ENCODE peak calls at places on chromosome 10, in nine cellular contexts. L, Q, C, I, T, Z, Y, O and F are unnamed samples.

GRCh38 chr10:128047991-128048826 is 78.0 kb downstream of the MKI67 start:
- DNase-seq in Y (no peak), C (no peak), Z (no peak), T (no peak), Q (no peak), O (peak; percentile 66), L (no peak), I (peak; percentile 64), F (no peak)

GRCh38 chr10:75651452-75651851 is 220.0 kb downstream of the LRMDA start:
- DNase-seq in I (no peak), C (no peak), Y (no peak), Q (no peak), O (no peak), L (no peak), Z (no peak), T (peak; percentile 1), F (no peak)

GRCh38 chr10:111565542-111565941 is 488.7 kb downstream of the ADRA2A start:
- DNase-seq in Z (no peak), Y (no peak), Q (no peak), C (no peak), T (no peak), L (no peak), O (no peak), I (no peak), F (no peak)

GRCh38 chr10:123434435-123435039 is 231.6 kb upstream of the GPR26 start:
- DNase-seq in Q (no peak), O (no peak), C (no peak), I (no peak), Z (no peak), L (no peak), Y (no peak), T (no peak), F (no peak)

GRCh38 chr10:78190051-78190450 is 156.4 kb downstream of the RPS24 start:
- DNase-seq in O (no peak), C (no peak), Z (no peak), L (no peak), I (no peak), Q (no peak), T (no peak), Y (no peak), F (no peak)

GRCh38 chr10:97596101-97597055 is 6.9 kb downstream of the C10orf62 start:
- DNase-seq in Y (no peak), O (no peak), I (peak; percentile 95), Q (no peak), T (no peak), Z (peak; percentile 29), L (peak; percentile 85), C (no peak), F (peak; percentile 43)

GRCh38 chr10:59907537-59907917 is 1.2 kb upstream of the CCDC6 start:
- DNase-seq in Y (no peak), L (no peak), C (no peak), T (no peak), O (no peak), Z (no peak), Q (no peak), I (no peak), F (no peak)

GRCh38 chr10:34907743-34908425 is 92.8 kb upstream of the PARD3 start:
- DNase-seq in I (no peak), Y (no peak), T (no peak), O (no peak), L (no peak), C (no peak), Q (no peak), Z (no peak), F (no peak)

GRCh38 chr10:100982916-100983830 is 4.1 kb downstream of the MRPL43 start:
- DNase-seq in C (no peak), Y (no peak), T (no peak), L (no peak), I (no peak), O (no peak), Z (no peak), Q (no peak), F (peak; percentile 10)

GRCh38 chr10:21134645-21135395 is 237.7 kb upstream of the NEBL start:
- DNase-seq in O (no peak), Z (no peak), Y (no peak), I (peak; percentile 38), C (no peak), T (no peak), L (no peak), Q (no peak), F (no peak)

GRCh38 chr10:119388849-119389345 is 153.6 kb downstream of the RGS10 start:
- DNase-seq in O (no peak), Y (no peak), C (no peak), I (no peak), L (no peak), Q (no peak), Z (no peak), T (no peak), F (no peak)

GRCh38 chr10:36366843-36367242 is 724.7 kb upstream of the FZD8 start:
- DNase-seq in O (no peak), Y (no peak), I (peak; percentile 18), Q (no peak), C (no peak), L (no peak), Z (no peak), T (no peak), F (no peak)

GRCh38 chr10:56823849-56824248 is 462.8 kb upstream of the ZWINT start:
- DNase-seq in Q (no peak), I (no peak), O (no peak), Z (peak; percentile 4), L (peak; percentile 0), Y (no peak), T (peak; percentile 18), C (no peak), F (peak; percentile 16)

DNA sequence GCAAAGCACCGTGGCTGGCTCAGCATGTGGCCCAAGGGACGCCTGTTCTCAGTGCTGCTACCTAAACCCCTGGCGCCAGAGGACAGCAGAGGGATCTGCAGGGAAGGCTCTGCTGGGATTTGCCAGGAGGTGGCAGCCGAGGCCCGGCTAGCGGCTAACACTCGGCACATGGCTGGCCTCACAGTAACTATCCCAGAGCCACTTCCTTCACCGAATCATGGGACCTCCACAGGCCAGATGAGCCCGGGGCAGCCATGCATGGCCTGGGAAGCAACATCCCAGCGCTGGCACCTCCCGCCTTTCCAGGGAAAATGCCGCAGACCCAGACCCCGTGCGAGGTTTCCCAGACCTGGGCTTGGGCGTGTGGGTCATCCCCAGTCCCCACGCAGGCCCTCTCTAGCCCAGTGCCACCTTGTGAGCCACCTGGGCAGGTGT is 36.4 kb downstream of the DPYSL4 start:
- DNase-seq in L (peak; percentile 93), Z (peak; percentile 94), Y (peak; percentile 81), O (peak; percentile 35), C (peak; percentile 80), Q (peak; percentile 78), I (peak; percentile 63), T (peak; percentile 50), F (peak; percentile 60)
- H3K27me3 ChIP-seq in L (no peaks in the 10 kb centered on the region), Z (no peaks in the 10 kb centered on the region), Y (no peaks in the 10 kb centered on the region), O (no peaks in the 10 kb centered on the region), C (no peaks in the 10 kb centered on the region), Q (no peaks in the 10 kb centered on the region), I (no peaks in the 10 kb centered on the region), T (no peaks in the 10 kb centered on the region), F (no peaks in the 10 kb centered on the region)

GRCh38 chr10:18554479-18554878 is 96.9 kb downstream of the NSUN6 start:
- DNase-seq in Y (no peak), Z (no peak), L (no peak), C (no peak), Q (no peak), O (no peak), I (peak; percentile 29), T (no peak), F (no peak)
- H3K9me3 ChIP-seq in Y (no peaks in the 10 kb centered on the region), Z (peaks cover 6% of the 10 kb centered on the region), L (peaks cover 4% of the 10 kb centered on the region), C (peaks cover 22% of the 10 kb centered on the region), Q (peaks cover 21% of the 10 kb centered on the region), O (no peaks in the 10 kb centered on the region), I (no peaks in the 10 kb centered on the region), T (peaks cover 70% of the 10 kb centered on the region), F (no peaks in the 10 kb centered on the region)

GRCh38 chr10:98609265-98609664 is 162.5 kb upstream of the HPS1 start:
- DNase-seq in Q (no peak), L (no peak), Y (no peak), I (no peak), C (no peak), T (no peak), Z (no peak), O (no peak), F (no peak)

GRCh38 chr10:98610301-98610700 is 163.6 kb upstream of the HPS1 start:
- DNase-seq in C (no peak), Y (no peak), I (no peak), Q (no peak), T (no peak), L (no peak), Z (no peak), O (no peak), F (no peak)

GRCh38 chr10:98610855-98611254 is 164.1 kb upstream of the HPS1 start:
- DNase-seq in Y (no peak), T (no peak), L (no peak), Q (peak; percentile 49), C (peak; percentile 53), Z (no peak), I (no peak), O (no peak), F (no peak)

GRCh38 chr10:98611432-98611831 is 164.7 kb upstream of the HPS1 start:
- DNase-seq in O (no peak), Q (no peak), Z (no peak), Y (no peak), T (no peak), C (no peak), L (peak; percentile 33), I (no peak), F (no peak)

DNA sequence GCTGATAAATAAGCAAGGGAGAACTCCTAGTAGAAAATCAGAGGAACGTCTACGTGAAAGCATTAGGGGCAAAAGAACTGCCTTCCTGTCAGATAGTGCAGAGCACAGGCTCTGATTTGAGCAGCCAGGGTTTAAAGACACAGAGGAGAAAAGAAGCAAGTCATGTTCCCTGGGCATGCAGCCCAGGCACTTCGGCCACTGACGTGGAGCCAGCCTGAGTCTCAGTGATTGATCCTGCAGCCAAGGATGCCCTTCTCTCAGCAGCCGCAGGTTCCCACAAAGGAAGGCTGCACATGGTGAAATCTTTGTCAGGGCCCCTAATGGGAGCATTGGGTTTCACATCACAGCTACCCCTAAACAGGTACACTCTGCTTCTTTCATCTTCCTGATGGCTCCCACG is 161.7 kb upstream of the HPS1 start:
- DNase-seq in C (peak; percentile 31), T (no peak), L (no peak), Z (no peak), I (no peak), Q (peak; percentile 24), O (no peak), Y (no peak), F (no peak)
- H3K27me3 ChIP-seq in C (peaks cover 4% of the 10 kb centered on the region), T (no peaks in the 10 kb centered on the region), L (no peaks in the 10 kb centered on the region), Z (no peaks in the 10 kb centered on the region), I (no peaks in the 10 kb centered on the region), Q (peaks cover 14% of the 10 kb centered on the region), O (no peaks in the 10 kb centered on the region), Y (no peaks in the 10 kb centered on the region), F (no peaks in the 10 kb centered on the region)

GRCh38 chr10:38741226-38741625 is 647.1 kb downstream of the ZNF37A start:
- DNase-seq in Q (no peak), Z (no peak), C (no peak), L (no peak), O (no peak), I (no peak), Y (no peak), T (no peak), F (no peak)

DNA sequence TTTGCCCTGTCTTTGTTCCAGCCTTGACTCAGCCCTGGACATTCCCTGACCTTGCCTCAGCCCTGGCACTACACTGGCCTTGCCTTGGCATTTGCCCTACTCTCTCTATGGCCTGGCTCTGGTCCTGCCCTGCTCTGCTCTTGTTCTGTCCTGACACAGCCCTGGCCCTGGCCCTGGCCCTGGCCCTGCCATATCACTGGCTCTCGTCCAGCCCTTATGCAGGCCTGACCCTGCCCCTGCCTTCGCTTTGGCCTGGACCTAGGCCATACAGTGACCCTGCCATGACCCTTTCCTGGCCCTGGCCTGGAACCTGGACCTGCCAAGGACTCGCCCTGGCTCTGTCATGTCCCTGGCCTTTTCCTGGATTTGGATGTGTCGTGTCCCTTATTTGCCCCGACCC is 646.0 kb downstream of the ZNF37A start:
- DNase-seq in I (no peak), C (no peak), L (no peak), Q (no peak), O (no peak), Z (no peak), T (no peak), Y (no peak), F (peak; percentile 60)
- H3K9me3 ChIP-seq in I (no peaks in the 10 kb centered on the region), C (peaks cover 3% of the 10 kb centered on the region), L (no peaks in the 10 kb centered on the region), Q (no peaks in the 10 kb centered on the region), O (no peaks in the 10 kb centered on the region), Z (no peaks in the 10 kb centered on the region), T (peaks cover 11% of the 10 kb centered on the region), Y (no peaks in the 10 kb centered on the region), F (no peaks in the 10 kb centered on the region)